ENCODE peak calls at places on chromosomes 7 and 10, in four cellular contexts. One of them, this sample, is unnamed.

GRCh38 chr7:24034251-24034650 is 249.7 kb upstream of the NPY start:
- DNase-seq in hypothalamus: no peak
- DNase-seq in neural progenitor cell: no peak
- DNase-seq in CD4-positive, alpha-beta memory T cell: no peak
- DNase-seq in this sample: no peak

GRCh38 chr10:118981946-118982345 is 47.6 kb upstream of the NANOS1 start:
- DNase-seq in hypothalamus: no peak
- DNase-seq in neural progenitor cell: no peak
- DNase-seq in CD4-positive, alpha-beta memory T cell: no peak
- DNase-seq in this sample: no peak

GRCh38 chr10:65622608-65623007 is 1303.2 kb upstream of the LRRTM3 start:
- DNase-seq in hypothalamus: no peak
- DNase-seq in neural progenitor cell: no peak
- DNase-seq in CD4-positive, alpha-beta memory T cell: no peak
- DNase-seq in this sample: no peak

GRCh38 chr10:90587081-90587491 is 270.8 kb downstream of the HTR7 start:
- DNase-seq in hypothalamus: no peak
- DNase-seq in neural progenitor cell: no peak
- DNase-seq in CD4-positive, alpha-beta memory T cell: no peak
- DNase-seq in this sample: no peak

GRCh38 chr10:71837085-71837827 is 13.8 kb downstream of the PSAP start:
- DNase-seq in hypothalamus: no peak
- DNase-seq in neural progenitor cell: peak
- DNase-seq in CD4-positive, alpha-beta memory T cell: no peak
- DNase-seq in this sample: no peak

GRCh38 chr7:131620673-131621609 is 64.5 kb upstream of the PODXL start:
- DNase-seq in hypothalamus: no peak
- DNase-seq in neural progenitor cell: peak
- DNase-seq in CD4-positive, alpha-beta memory T cell: no peak
- DNase-seq in this sample: no peak

GRCh38 chr7:35286422-35286821 is 32.5 kb upstream of the TBX20 start:
- DNase-seq in hypothalamus: no peak
- DNase-seq in neural progenitor cell: no peak
- DNase-seq in CD4-positive, alpha-beta memory T cell: no peak
- DNase-seq in this sample: no peak

GRCh38 chr7:151261534-151261933 is 13.0 kb upstream of the SMARCD3 start:
- DNase-seq in hypothalamus: no peak
- DNase-seq in neural progenitor cell: no peak
- DNase-seq in CD4-positive, alpha-beta memory T cell: no peak
- DNase-seq in this sample: no peak

This sample was measured in neuronal stem cell.